ENCODE peak calls at places on chromosomes 11 and 22, in eight cellular contexts. One of them, this sample, is unnamed.

GRCh38 chr11:60863550-60864521 is 3.5 kb upstream of the ZP1 start:
- DNase-seq in psoas muscle: peak
- DNase-seq in RWPE1: no peak
- DNase-seq in neural crest cell: no peak
- DNase-seq in progenitor cell of endocrine pancreas: no peak
- DNase-seq in esophagus squamous epithelium: no peak
- DNase-seq in activated CD8-positive, alpha-beta T cell treated with anti-CD3 and anti-CD28 coated beads for 36 hours: no peak
- DNase-seq in ovary: no peak
- DNase-seq in this sample: no peak

GRCh38 chr11:120340529-120340928 is 4.3 kb downstream of the ARHGEF12 start:
- DNase-seq in activated CD8-positive, alpha-beta T cell treated with anti-CD3 and anti-CD28 coated beads for 36 hours: no peak
- DNase-seq in psoas muscle: no peak
- DNase-seq in neural crest cell: no peak
- DNase-seq in progenitor cell of endocrine pancreas: no peak
- DNase-seq in RWPE1: peak
- DNase-seq in ovary: no peak
- DNase-seq in esophagus squamous epithelium: no peak
- DNase-seq in this sample: no peak

GRCh38 chr22:50423956-50424355 is 50.9 kb downstream of the SBF1 start:
- DNase-seq in RWPE1: no peak
- DNase-seq in esophagus squamous epithelium: no peak
- DNase-seq in ovary: no peak
- DNase-seq in neural crest cell: no peak
- DNase-seq in psoas muscle: no peak
- DNase-seq in activated CD8-positive, alpha-beta T cell treated with anti-CD3 and anti-CD28 coated beads for 36 hours: no peak
- DNase-seq in progenitor cell of endocrine pancreas: no peak
- DNase-seq in this sample: no peak

GRCh38 chr11:7527029-7527428 is 13.2 kb downstream of the PPFIBP2 start:
- DNase-seq in ovary: no peak
- DNase-seq in activated CD8-positive, alpha-beta T cell treated with anti-CD3 and anti-CD28 coated beads for 36 hours: peak
- DNase-seq in neural crest cell: no peak
- DNase-seq in progenitor cell of endocrine pancreas: no peak
- DNase-seq in psoas muscle: no peak
- DNase-seq in RWPE1: no peak
- DNase-seq in esophagus squamous epithelium: no peak
- DNase-seq in this sample: no peak

GRCh38 chr22:37999236-37999635 is 14.9 kb upstream of the SOX10 start:
- DNase-seq in activated CD8-positive, alpha-beta T cell treated with anti-CD3 and anti-CD28 coated beads for 36 hours: no peak
- DNase-seq in ovary: no peak
- DNase-seq in progenitor cell of endocrine pancreas: no peak
- DNase-seq in neural crest cell: no peak
- DNase-seq in RWPE1: peak
- DNase-seq in psoas muscle: no peak
- DNase-seq in esophagus squamous epithelium: no peak
- DNase-seq in this sample: no peak

GRCh38 chr11:116415095-116415494 is 357.7 kb downstream of the BUD13 start:
- DNase-seq in esophagus squamous epithelium: no peak
- DNase-seq in RWPE1: no peak
- DNase-seq in ovary: no peak
- DNase-seq in progenitor cell of endocrine pancreas: no peak
- DNase-seq in neural crest cell: no peak
- DNase-seq in activated CD8-positive, alpha-beta T cell treated with anti-CD3 and anti-CD28 coated beads for 36 hours: no peak
- DNase-seq in psoas muscle: no peak
- DNase-seq in this sample: no peak

GRCh38 chr11:125091247-125091876 is 20.1 kb downstream of the TMEM218 start:
- DNase-seq in psoas muscle: no peak
- DNase-seq in esophagus squamous epithelium: no peak
- DNase-seq in neural crest cell: peak
- DNase-seq in progenitor cell of endocrine pancreas: no peak
- DNase-seq in activated CD8-positive, alpha-beta T cell treated with anti-CD3 and anti-CD28 coated beads for 36 hours: peak
- DNase-seq in ovary: peak
- DNase-seq in RWPE1: peak
- DNase-seq in this sample: peak

GRCh38 chr11:117823941-117824420 is 563 bp downstream of the FXYD2 start:
- DNase-seq in neural crest cell: no peak
- DNase-seq in ovary: peak
- DNase-seq in esophagus squamous epithelium: no peak
- DNase-seq in psoas muscle: peak
- DNase-seq in activated CD8-positive, alpha-beta T cell treated with anti-CD3 and anti-CD28 coated beads for 36 hours: peak
- DNase-seq in progenitor cell of endocrine pancreas: no peak
- DNase-seq in RWPE1: no peak
- DNase-seq in this sample: peak

GRCh38 chr11:25876456-25876965 is 455.4 kb upstream of the ANO3 start:
- DNase-seq in ovary: no peak
- DNase-seq in RWPE1: no peak
- DNase-seq in esophagus squamous epithelium: no peak
- DNase-seq in neural crest cell: no peak
- DNase-seq in progenitor cell of endocrine pancreas: no peak
- DNase-seq in activated CD8-positive, alpha-beta T cell treated with anti-CD3 and anti-CD28 coated beads for 36 hours: no peak
- DNase-seq in psoas muscle: no peak
- DNase-seq in this sample: no peak

GRCh38 chr11:92865352-92865751 is 104.1 kb upstream of the MTNR1B start:
- DNase-seq in psoas muscle: peak
- DNase-seq in activated CD8-positive, alpha-beta T cell treated with anti-CD3 and anti-CD28 coated beads for 36 hours: no peak
- DNase-seq in ovary: no peak
- DNase-seq in neural crest cell: no peak
- DNase-seq in progenitor cell of endocrine pancreas: no peak
- DNase-seq in esophagus squamous epithelium: no peak
- DNase-seq in RWPE1: no peak
- DNase-seq in this sample: no peak

GRCh38 chr11:111540114-111540920 is at the start of gene LAYN:
- DNase-seq in esophagus squamous epithelium: no peak
- DNase-seq in progenitor cell of endocrine pancreas: peak
- DNase-seq in activated CD8-positive, alpha-beta T cell treated with anti-CD3 and anti-CD28 coated beads for 36 hours: peak
- DNase-seq in RWPE1: no peak
- DNase-seq in neural crest cell: peak
- DNase-seq in psoas muscle: peak
- DNase-seq in ovary: peak
- DNase-seq in this sample: peak

GRCh38 chr22:47270463-47271135 is 508.1 kb downstream of the TBC1D22A start:
- DNase-seq in ovary: no peak
- DNase-seq in psoas muscle: no peak
- DNase-seq in esophagus squamous epithelium: no peak
- DNase-seq in progenitor cell of endocrine pancreas: no peak
- DNase-seq in activated CD8-positive, alpha-beta T cell treated with anti-CD3 and anti-CD28 coated beads for 36 hours: no peak
- DNase-seq in neural crest cell: no peak
- DNase-seq in RWPE1: no peak
- DNase-seq in this sample: no peak

GRCh38 chr11:45093761-45094455 is 52.5 kb upstream of the PRDM11 start:
- DNase-seq in RWPE1: no peak
- DNase-seq in ovary: no peak
- DNase-seq in psoas muscle: no peak
- DNase-seq in neural crest cell: no peak
- DNase-seq in activated CD8-positive, alpha-beta T cell treated with anti-CD3 and anti-CD28 coated beads for 36 hours: no peak
- DNase-seq in progenitor cell of endocrine pancreas: no peak
- DNase-seq in esophagus squamous epithelium: no peak
- DNase-seq in this sample: no peak

GRCh38 chr11:35567737-35568465 is 42.5 kb upstream of the PAMR1 start:
- DNase-seq in esophagus squamous epithelium: no peak
- DNase-seq in psoas muscle: no peak
- DNase-seq in neural crest cell: no peak
- DNase-seq in progenitor cell of endocrine pancreas: no peak
- DNase-seq in RWPE1: peak
- DNase-seq in activated CD8-positive, alpha-beta T cell treated with anti-CD3 and anti-CD28 coated beads for 36 hours: no peak
- DNase-seq in ovary: no peak
- DNase-seq in this sample: no peak

GRCh38 chr11:10941429-10941828 is 83.6 kb upstream of the ZBED5 start:
- DNase-seq in RWPE1: no peak
- DNase-seq in progenitor cell of endocrine pancreas: no peak
- DNase-seq in esophagus squamous epithelium: no peak
- DNase-seq in neural crest cell: no peak
- DNase-seq in psoas muscle: no peak
- DNase-seq in activated CD8-positive, alpha-beta T cell treated with anti-CD3 and anti-CD28 coated beads for 36 hours: no peak
- DNase-seq in ovary: no peak
- DNase-seq in this sample: no peak

GRCh38 chr22:40239345-40239683 is 61.6 kb downstream of the TNRC6B start:
- DNase-seq in neural crest cell: no peak
- DNase-seq in activated CD8-positive, alpha-beta T cell treated with anti-CD3 and anti-CD28 coated beads for 36 hours: no peak
- DNase-seq in progenitor cell of endocrine pancreas: no peak
- DNase-seq in RWPE1: no peak
- DNase-seq in esophagus squamous epithelium: no peak
- DNase-seq in psoas muscle: no peak
- DNase-seq in ovary: no peak
- DNase-seq in this sample: no peak

GRCh38 chr22:45626198-45626651 is 45.4 kb upstream of the ATXN10 start:
- DNase-seq in RWPE1: peak
- DNase-seq in activated CD8-positive, alpha-beta T cell treated with anti-CD3 and anti-CD28 coated beads for 36 hours: no peak
- DNase-seq in progenitor cell of endocrine pancreas: no peak
- DNase-seq in ovary: peak
- DNase-seq in neural crest cell: no peak
- DNase-seq in esophagus squamous epithelium: no peak
- DNase-seq in psoas muscle: no peak
- DNase-seq in this sample: no peak

GRCh38 chr11:27465629-27466028 is 7.0 kb downstream of the LGR4 start:
- DNase-seq in neural crest cell: no peak
- DNase-seq in psoas muscle: no peak
- DNase-seq in RWPE1: no peak
- DNase-seq in ovary: no peak
- DNase-seq in progenitor cell of endocrine pancreas: no peak
- DNase-seq in activated CD8-positive, alpha-beta T cell treated with anti-CD3 and anti-CD28 coated beads for 36 hours: no peak
- DNase-seq in esophagus squamous epithelium: no peak
- DNase-seq in this sample: no peak

GRCh38 chr22:21698430-21699329 is 32.9 kb downstream of the PPIL2 start:
- DNase-seq in progenitor cell of endocrine pancreas: no peak
- DNase-seq in ovary: no peak
- DNase-seq in activated CD8-positive, alpha-beta T cell treated with anti-CD3 and anti-CD28 coated beads for 36 hours: no peak
- DNase-seq in neural crest cell: peak
- DNase-seq in esophagus squamous epithelium: no peak
- DNase-seq in RWPE1: no peak
- DNase-seq in psoas muscle: peak
- DNase-seq in this sample: no peak

GRCh38 chr22:20763630-20764029 is 10.3 kb upstream of the SERPIND1 start:
- DNase-seq in esophagus squamous epithelium: no peak
- DNase-seq in psoas muscle: no peak
- DNase-seq in activated CD8-positive, alpha-beta T cell treated with anti-CD3 and anti-CD28 coated beads for 36 hours: no peak
- DNase-seq in progenitor cell of endocrine pancreas: no peak
- DNase-seq in ovary: no peak
- DNase-seq in RWPE1: no peak
- DNase-seq in neural crest cell: no peak
- DNase-seq in this sample: no peak

GRCh38 chr11:133698654-133699053 is 146.7 kb downstream of the SPATA19 start:
- DNase-seq in neural crest cell: no peak
- DNase-seq in psoas muscle: no peak
- DNase-seq in RWPE1: no peak
- DNase-seq in ovary: no peak
- DNase-seq in activated CD8-positive, alpha-beta T cell treated with anti-CD3 and anti-CD28 coated beads for 36 hours: no peak
- DNase-seq in esophagus squamous epithelium: no peak
- DNase-seq in progenitor cell of endocrine pancreas: no peak
- DNase-seq in this sample: no peak

GRCh38 chr11:122864386-122864785 is 18.2 kb upstream of the JHY start:
- DNase-seq in RWPE1: no peak
- DNase-seq in psoas muscle: no peak
- DNase-seq in progenitor cell of endocrine pancreas: no peak
- DNase-seq in esophagus squamous epithelium: no peak
- DNase-seq in activated CD8-positive, alpha-beta T cell treated with anti-CD3 and anti-CD28 coated beads for 36 hours: no peak
- DNase-seq in neural crest cell: no peak
- DNase-seq in ovary: no peak
- DNase-seq in this sample: no peak

GRCh38 chr22:41022470-41023298 is 69.7 kb upstream of the EP300 start:
- DNase-seq in psoas muscle: peak
- DNase-seq in esophagus squamous epithelium: peak
- DNase-seq in RWPE1: peak
- DNase-seq in progenitor cell of endocrine pancreas: peak
- DNase-seq in activated CD8-positive, alpha-beta T cell treated with anti-CD3 and anti-CD28 coated beads for 36 hours: peak
- DNase-seq in neural crest cell: peak
- DNase-seq in ovary: peak
- DNase-seq in this sample: peak

GRCh38 chr11:17405232-17406005 is 17.0 kb upstream of the KCNJ11 start:
- DNase-seq in neural crest cell: no peak
- DNase-seq in ovary: no peak
- DNase-seq in esophagus squamous epithelium: no peak
- DNase-seq in activated CD8-positive, alpha-beta T cell treated with anti-CD3 and anti-CD28 coated beads for 36 hours: no peak
- DNase-seq in progenitor cell of endocrine pancreas: no peak
- DNase-seq in psoas muscle: peak
- DNase-seq in RWPE1: no peak
- DNase-seq in this sample: peak
- TF ChIP-seq CTCF in neural crest cell: no peak
- TF ChIP-seq CTCF in ovary: no peak
- TF ChIP-seq CTCF in esophagus squamous epithelium: no peak
- TF ChIP-seq CTCF in activated CD8-positive, alpha-beta T cell treated with anti-CD3 and anti-CD28 coated beads for 36 hours: no peak
- TF ChIP-seq CTCF in progenitor cell of endocrine pancreas: no peak
- TF ChIP-seq CTCF in psoas muscle: peak
- TF ChIP-seq CTCF in RWPE1: no peak
- TF ChIP-seq CTCF in this sample: no peak

DNA sequence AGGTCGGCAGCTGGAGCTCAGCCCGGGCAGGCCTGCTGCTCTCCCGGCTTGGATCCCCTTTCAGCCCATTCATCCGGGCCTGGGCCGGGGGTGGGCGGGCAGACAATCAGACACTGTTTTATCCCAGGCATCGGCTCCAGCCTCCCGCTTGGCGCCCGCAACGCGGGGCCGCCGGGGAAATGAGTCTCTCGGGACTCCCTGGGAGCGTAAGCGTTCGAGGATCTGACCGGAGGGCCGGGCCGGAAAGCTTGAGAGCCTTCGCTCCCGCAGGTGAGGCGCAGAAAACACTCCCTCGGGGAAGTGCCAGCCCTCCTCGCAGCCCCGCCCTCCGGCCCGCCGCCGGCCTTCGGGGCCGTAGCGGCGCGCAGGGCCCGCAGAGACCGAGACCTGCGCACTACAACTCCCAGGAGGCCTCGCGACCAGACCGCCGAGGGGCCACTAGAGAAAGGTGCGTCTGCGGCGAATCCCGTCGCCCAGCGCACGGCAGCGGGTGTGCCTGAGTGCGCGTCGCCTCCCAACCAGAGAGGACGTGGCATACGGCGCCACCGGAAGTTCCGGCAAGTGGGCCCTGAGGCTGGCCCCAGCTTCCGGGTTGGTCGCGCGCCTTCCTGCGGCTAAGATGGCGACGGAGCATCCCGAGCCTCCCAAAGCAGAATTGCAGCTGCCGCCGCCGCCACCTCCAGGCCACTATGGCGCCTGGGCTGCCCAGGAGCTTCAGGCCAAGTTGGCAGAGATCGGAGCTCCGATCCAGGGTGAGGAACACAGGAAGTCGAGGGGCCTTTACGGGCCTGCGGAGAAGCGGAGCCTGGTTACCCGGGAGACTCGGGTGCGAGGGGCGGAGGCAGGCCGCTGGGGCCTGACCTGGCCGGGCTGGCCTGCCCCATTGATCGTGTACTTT is at the start of gene SF3B2:
- DNase-seq in activated CD8-positive, alpha-beta T cell treated with anti-CD3 and anti-CD28 coated beads for 36 hours: peak
- DNase-seq in progenitor cell of endocrine pancreas: peak
- DNase-seq in esophagus squamous epithelium: peak
- DNase-seq in neural crest cell: peak
- DNase-seq in ovary: peak
- DNase-seq in RWPE1: peak
- DNase-seq in psoas muscle: peak
- DNase-seq in this sample: peak
- TF ChIP-seq CTCF in activated CD8-positive, alpha-beta T cell treated with anti-CD3 and anti-CD28 coated beads for 36 hours: no peak
- TF ChIP-seq CTCF in progenitor cell of endocrine pancreas: no peak
- TF ChIP-seq CTCF in esophagus squamous epithelium: peak
- TF ChIP-seq CTCF in neural crest cell: no peak
- TF ChIP-seq CTCF in ovary: no peak
- TF ChIP-seq CTCF in RWPE1: no peak
- TF ChIP-seq CTCF in psoas muscle: no peak
- TF ChIP-seq CTCF in this sample: no peak

GRCh38 chr22:39215430-39216142 is 29.2 kb downstream of the PDGFB start:
- DNase-seq in esophagus squamous epithelium: no peak
- DNase-seq in psoas muscle: no peak
- DNase-seq in progenitor cell of endocrine pancreas: no peak
- DNase-seq in activated CD8-positive, alpha-beta T cell treated with anti-CD3 and anti-CD28 coated beads for 36 hours: peak
- DNase-seq in RWPE1: no peak
- DNase-seq in neural crest cell: no peak
- DNase-seq in ovary: no peak
- DNase-seq in this sample: no peak
- TF ChIP-seq CTCF in esophagus squamous epithelium: no peak
- TF ChIP-seq CTCF in psoas muscle: peak
- TF ChIP-seq CTCF in progenitor cell of endocrine pancreas: peak
- TF ChIP-seq CTCF in activated CD8-positive, alpha-beta T cell treated with anti-CD3 and anti-CD28 coated beads for 36 hours: peak
- TF ChIP-seq CTCF in RWPE1: no peak
- TF ChIP-seq CTCF in neural crest cell: peak
- TF ChIP-seq CTCF in ovary: no peak
- TF ChIP-seq CTCF in this sample: peak

GRCh38 chr11:119044708-119045107 is 12.3 kb downstream of the HYOU1 start:
- DNase-seq in ovary: no peak
- DNase-seq in esophagus squamous epithelium: no peak
- DNase-seq in RWPE1: no peak
- DNase-seq in activated CD8-positive, alpha-beta T cell treated with anti-CD3 and anti-CD28 coated beads for 36 hours: no peak
- DNase-seq in psoas muscle: no peak
- DNase-seq in progenitor cell of endocrine pancreas: no peak
- DNase-seq in neural crest cell: no peak
- DNase-seq in this sample: no peak
- TF ChIP-seq CTCF in ovary: no peak
- TF ChIP-seq CTCF in esophagus squamous epithelium: no peak
- TF ChIP-seq CTCF in RWPE1: no peak
- TF ChIP-seq CTCF in activated CD8-positive, alpha-beta T cell treated with anti-CD3 and anti-CD28 coated beads for 36 hours: peak
- TF ChIP-seq CTCF in psoas muscle: no peak
- TF ChIP-seq CTCF in progenitor cell of endocrine pancreas: peak
- TF ChIP-seq CTCF in neural crest cell: peak
- TF ChIP-seq CTCF in this sample: peak